ENCODE peak calls at places on chromosome 2, in six cellular contexts. T, O, Y, S, L and U are unnamed samples.

GRCh38 chr2:43226558-43226954 is at the start of gene ZFP36L2:
- DNase-seq in T (peak), O (peak), Y (peak), S (peak), L (peak), U (peak)

GRCh38 chr2:68726100-68726499 is 8.5 kb upstream of the ARHGAP25 start:
- DNase-seq in T (no peak), O (no peak), Y (no peak), S (no peak), L (no peak), U (no peak)

GRCh38 chr2:49583010-49583409 is 428.7 kb upstream of the FSHR start:
- DNase-seq in T (no peak), O (no peak), Y (no peak), S (no peak), L (no peak), U (no peak)

GRCh38 chr2:218878941-218879761 is 1.5 kb upstream of the WNT10A start:
- DNase-seq in T (no peak), O (no peak), Y (no peak), S (no peak), L (no peak), U (no peak)

GRCh38 chr2:15058015-15058414 is 425.5 kb downstream of the LRATD1 start:
- DNase-seq in T (peak), O (no peak), Y (peak), S (no peak), L (no peak), U (no peak)

GRCh38 chr2:173171924-173172643 is 96.4 kb downstream of the MAP3K20 start:
- DNase-seq in T (no peak), O (no peak), Y (no peak), S (no peak), L (no peak), U (no peak)

GRCh38 chr2:200593905-200594304 is 8.1 kb downstream of the AOX1 start:
- DNase-seq in T (peak), O (no peak), Y (no peak), S (no peak), L (no peak), U (no peak)

GRCh38 chr2:69946351-69947077 is 14.9 kb downstream of the ASPRV1 start:
- DNase-seq in T (peak), O (no peak), Y (no peak), S (peak), L (no peak), U (peak)

GRCh38 chr2:108927936-108928659 is 60.9 kb downstream of the EDAR start:
- DNase-seq in T (peak), O (no peak), Y (peak), S (peak), L (no peak), U (peak)

GRCh38 chr2:39954346-39954745 is 175.3 kb upstream of the THUMPD2 start:
- DNase-seq in T (no peak), O (no peak), Y (no peak), S (no peak), L (no peak), U (peak)

GRCh38 chr2:240523451-240524281 is 34.1 kb downstream of the ANKMY1 start:
- DNase-seq in T (no peak), O (no peak), Y (no peak), S (no peak), L (no peak), U (no peak)

GRCh38 chr2:196607073-196607472 is 32.4 kb upstream of the CCDC150 start:
- DNase-seq in T (no peak), O (no peak), Y (no peak), S (peak), L (no peak), U (no peak)

GRCh38 chr2:229713371-229714079 is 830 bp downstream of the DNER start:
- DNase-seq in T (peak), O (no peak), Y (peak), S (no peak), L (no peak), U (no peak)

GRCh38 chr2:191936882-191937405 is 90.1 kb upstream of the CAVIN2 start:
- DNase-seq in T (no peak), O (no peak), Y (no peak), S (no peak), L (no peak), U (no peak)

GRCh38 chr2:28452534-28453081 is 43.3 kb upstream of the PLB1 start:
- DNase-seq in T (peak), O (no peak), Y (peak), S (peak), L (peak), U (no peak)

GRCh38 chr2:28454016-28454930 is 41.6 kb upstream of the PLB1 start:
- DNase-seq in T (peak), O (no peak), Y (no peak), S (no peak), L (no peak), U (no peak)

GRCh38 chr2:28453396-28453795 is 42.5 kb upstream of the PLB1 start:
- DNase-seq in T (no peak), O (no peak), Y (no peak), S (no peak), L (no peak), U (no peak)

GRCh38 chr2:28461056-28461455 is 34.8 kb upstream of the PLB1 start:
- DNase-seq in T (no peak), O (no peak), Y (no peak), S (no peak), L (no peak), U (no peak)

DNA sequence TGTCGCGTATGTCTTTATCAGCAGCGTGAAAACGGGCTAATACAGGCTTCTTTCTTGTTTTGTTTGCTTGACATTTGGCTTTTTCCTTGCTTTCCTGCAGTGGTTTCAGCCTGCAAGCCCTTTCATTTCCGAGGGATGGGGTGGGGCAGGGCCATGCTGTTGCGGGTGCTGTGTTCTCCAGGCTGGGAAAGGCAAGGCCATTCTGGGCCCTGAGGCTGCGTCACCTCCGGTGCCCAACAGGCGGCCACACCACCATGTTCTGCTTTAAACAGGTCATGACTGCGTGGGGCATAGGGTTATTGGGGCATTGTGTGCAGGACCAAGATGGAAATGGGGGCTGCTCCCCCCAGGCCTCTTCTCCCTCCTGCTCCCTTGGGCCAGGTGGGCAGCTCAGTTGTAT is 38.6 kb upstream of the PLB1 start:
- DNase-seq in T (no peak), O (no peak), Y (peak), S (no peak), L (no peak), U (no peak)
- TF ChIP-seq CTCF in T (no peak), O (no peak), Y (peak), S (no peak), L (no peak), U (no peak)

GRCh38 chr2:166179201-166179600 is 51.4 kb upstream of the SCN1A start:
- DNase-seq in T (peak), O (no peak), Y (no peak), S (peak), L (no peak), U (no peak)
- TF ChIP-seq CTCF in T (peak), O (peak), Y (peak), S (peak), L (no peak), U (no peak)

DNA sequence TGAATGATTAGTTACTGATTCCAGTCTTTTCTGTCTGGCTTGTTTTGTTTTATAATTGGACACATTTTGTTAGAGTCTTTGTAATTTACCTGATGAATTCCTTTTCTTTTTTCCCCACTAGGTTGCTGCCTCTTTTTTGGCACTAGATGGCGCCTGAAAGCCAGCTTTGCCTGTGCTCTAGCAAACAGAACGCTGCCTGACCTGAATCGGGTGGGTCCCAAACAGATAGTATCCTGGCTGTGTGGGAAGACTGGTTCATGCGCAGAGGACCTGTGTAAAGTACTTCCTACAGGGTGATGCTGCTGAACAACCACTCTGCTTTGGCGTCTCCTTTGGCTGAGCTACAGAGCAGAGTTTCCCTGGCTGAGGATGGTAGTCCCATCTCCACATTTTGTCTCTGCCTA is 288.2 kb downstream of the IKZF2 start:
- DNase-seq in T (peak), O (peak), Y (peak), S (peak), L (no peak), U (no peak)
- TF ChIP-seq CTCF in T (peak), O (peak), Y (peak), S (peak), L (peak), U (peak)

GRCh38 chr2:160377204-160377995 is 116.2 kb downstream of the RBMS1 start:
- DNase-seq in T (no peak), O (no peak), Y (peak), S (peak), L (no peak), U (no peak)
- TF ChIP-seq CTCF in T (peak), O (no peak), Y (peak), S (peak), L (no peak), U (peak)

GRCh38 chr2:88658890-88659881 is 31.9 kb upstream of the EIF2AK3 start:
- DNase-seq in T (peak), O (no peak), Y (peak), S (peak), L (peak), U (no peak)
- TF ChIP-seq CTCF in T (no peak), O (no peak), Y (no peak), S (no peak), L (no peak), U (no peak)

GRCh38 chr2:75646090-75646582 is 447 bp upstream of the MRPL19 start:
- DNase-seq in T (no peak), O (no peak), Y (peak), S (no peak), L (no peak), U (no peak)

GRCh38 chr2:75645643-75646042 is 940 bp upstream of the MRPL19 start:
- DNase-seq in T (no peak), O (no peak), Y (no peak), S (no peak), L (no peak), U (no peak)

GRCh38 chr2:75647771-75648170 is 1.2 kb downstream of the MRPL19 start:
- DNase-seq in T (peak), O (no peak), Y (peak), S (no peak), L (no peak), U (no peak)

GRCh38 chr2:75643980-75644379 is 2.6 kb upstream of the MRPL19 start:
- DNase-seq in T (no peak), O (no peak), Y (no peak), S (no peak), L (no peak), U (no peak)

DNA sequence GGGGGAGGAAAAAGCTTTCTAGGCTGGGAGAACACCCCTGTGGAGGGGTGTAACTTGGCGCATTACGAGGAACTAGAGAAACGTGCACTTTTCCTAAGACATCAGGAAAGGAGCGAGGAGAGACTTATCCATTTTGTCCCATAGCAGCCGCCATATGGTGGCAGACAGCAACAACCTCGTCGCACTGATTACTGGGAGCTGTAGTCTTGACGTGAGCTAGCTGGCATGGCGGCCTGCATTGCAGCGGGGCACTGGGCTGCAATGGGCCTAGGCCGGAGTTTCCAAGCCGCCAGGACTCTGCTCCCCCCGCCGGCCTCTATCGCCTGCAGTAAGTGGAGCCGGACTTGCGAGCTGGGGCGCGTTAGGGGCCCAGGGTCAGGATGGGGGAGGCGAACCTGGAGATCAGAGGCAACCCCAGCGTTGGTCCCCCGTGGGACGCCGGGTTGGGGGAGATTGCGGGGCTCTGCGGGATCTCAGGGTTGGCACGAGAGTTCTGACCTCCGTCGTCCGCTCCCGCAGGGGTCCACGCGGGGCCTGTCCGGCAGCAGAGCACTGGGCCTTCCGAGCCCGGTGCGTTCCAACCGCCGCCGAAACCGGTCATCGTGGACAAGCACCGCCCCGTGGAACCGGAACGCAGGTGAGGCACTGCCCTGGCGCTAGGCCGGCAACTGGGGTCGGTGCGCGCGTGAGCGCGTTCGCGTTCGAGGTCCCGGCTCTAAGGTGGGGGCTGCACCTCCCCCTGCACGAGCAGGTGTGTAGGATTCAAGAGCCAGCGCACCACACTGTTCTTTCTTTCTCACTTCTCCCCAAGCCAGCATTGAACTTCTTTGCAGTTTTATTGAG is at the start of gene MRPL19:
- DNase-seq in T (peak), O (peak), Y (peak), S (peak), L (peak), U (peak)
- TF ChIP-seq CTCF in T (no peak), O (no peak), Y (no peak), S (no peak), L (no peak), U (no peak)

GRCh38 chr2:223054193-223054781 is 2.3 kb downstream of the KCNE4 start:
- DNase-seq in T (no peak), O (no peak), Y (no peak), S (peak), L (peak), U (peak)
- TF ChIP-seq CTCF in T (no peak), O (no peak), Y (no peak), S (no peak), L (no peak), U (no peak)

DNA sequence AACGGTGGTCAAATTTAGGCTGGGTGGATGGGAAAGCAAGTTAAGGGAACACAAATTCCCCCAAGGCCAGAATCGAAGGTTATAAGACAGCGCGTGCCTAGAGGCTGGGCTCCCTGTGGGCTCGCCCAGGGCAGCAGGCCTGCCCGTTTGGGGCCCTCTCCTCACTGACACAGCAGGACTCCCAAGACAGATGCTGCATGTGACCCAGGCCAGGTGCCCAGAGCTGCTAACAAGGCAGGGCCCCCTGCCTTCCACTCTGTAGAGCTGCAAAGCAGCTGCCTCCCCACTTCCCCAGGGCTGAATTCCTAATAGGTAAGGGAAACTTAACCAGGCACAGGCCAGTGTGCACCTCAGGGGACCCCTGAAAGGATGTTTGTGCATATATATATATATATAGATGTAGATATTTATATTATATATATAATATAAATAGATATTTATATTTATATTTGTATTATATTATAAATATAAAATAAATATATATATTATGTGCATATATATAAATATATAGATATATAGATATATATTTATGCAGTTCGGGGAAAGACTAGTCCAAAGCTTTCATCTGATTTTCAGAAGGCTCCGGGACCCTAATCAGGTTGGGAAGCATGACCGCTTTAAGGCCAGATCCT is 43.7 kb downstream of the TMEM37 start:
- DNase-seq in T (no peak), O (no peak), Y (peak), S (no peak), L (no peak), U (no peak)
- TF ChIP-seq CTCF in T (no peak), O (no peak), Y (no peak), S (no peak), L (no peak), U (no peak)